ENCODE peak calls at places on chromosomes 1 and 21, in nine cellular contexts. W is CD8-positive, alpha-beta T cell; P is GM06990; D is fibroblast of lung; C is upper lobe of right lung; T is lower lobe of right lung; S is brain microvascular endothelial cell; V is H7; J is GM23338. R is an unnamed sample. For H3K36me3, the result is how much of the 10 kb centered on the place peaks cover.

GRCh38 chr1:226646870-226647449 is 92.1 kb downstream of the ITPKB start:
- DNase-seq in W (no peak), P (no peak), D (no peak), C (no peak), T (peak), S (no peak), V (no peak), J (no peak), R (no peak)

GRCh38 chr1:227779021-227779441 is 36.4 kb upstream of the PRSS38 start:
- DNase-seq in W (no peak), P (no peak), D (no peak), C (peak), T (no peak), S (no peak), V (peak), J (no peak), R (no peak)

GRCh38 chr1:203512830-203513578 is 19.1 kb downstream of the OPTC start:
- DNase-seq in W (no peak), P (no peak), D (peak), C (no peak), T (no peak), S (peak), V (no peak), J (no peak), R (peak)

GRCh38 chr1:40777224-40777970 is 6.2 kb upstream of the KCNQ4 start:
- DNase-seq in W (no peak), P (no peak), D (no peak), C (peak), T (no peak), S (no peak), V (no peak), J (no peak), R (no peak)

GRCh38 chr1:64890699-64891439 is 75.5 kb downstream of the JAK1 start:
- DNase-seq in W (no peak), P (no peak), D (no peak), C (no peak), T (no peak), S (no peak), V (no peak), J (no peak), R (no peak)

GRCh38 chr1:182698977-182699672 is 14.7 kb upstream of the RGS8 start:
- DNase-seq in W (no peak), P (no peak), D (no peak), C (no peak), T (no peak), S (no peak), V (no peak), J (no peak), R (no peak)

GRCh38 chr1:44047131-44047530 is 15.9 kb upstream of the SLC6A9 start:
- DNase-seq in W (no peak), P (no peak), D (peak), C (no peak), T (no peak), S (no peak), V (no peak), J (no peak), R (no peak)

GRCh38 chr1:31799895-31800676 is 15.7 kb downstream of the SPOCD1 start:
- DNase-seq in W (no peak), P (no peak), D (no peak), C (no peak), T (peak), S (no peak), V (peak), J (no peak), R (no peak)

GRCh38 chr1:151680812-151681211 is 35.8 kb downstream of the CELF3 start:
- DNase-seq in W (no peak), P (no peak), D (peak), C (no peak), T (no peak), S (peak), V (no peak), J (no peak), R (peak)

GRCh38 chr1:198212126-198212525 is 55.3 kb downstream of the NEK7 start:
- DNase-seq in W (no peak), P (no peak), D (no peak), C (no peak), T (no peak), S (no peak), V (no peak), J (no peak), R (no peak)

GRCh38 chr1:43000271-43000670 is 41.6 kb upstream of the SLC2A1 start:
- DNase-seq in W (no peak), P (no peak), D (no peak), C (no peak), T (no peak), S (no peak), V (no peak), J (no peak), R (no peak)

GRCh38 chr1:231203259-231204057 is 37.6 kb upstream of the GNPAT start:
- DNase-seq in W (no peak), P (no peak), D (no peak), C (no peak), T (no peak), S (no peak), V (peak), J (no peak), R (no peak)

GRCh38 chr1:67110352-67110751 is 24.4 kb downstream of the C1orf141 start:
- DNase-seq in W (no peak), P (peak), D (no peak), C (no peak), T (no peak), S (no peak), V (no peak), J (no peak), R (no peak)

GRCh38 chr1:217535601-217536377 is 95.1 kb downstream of the GPATCH2 start:
- DNase-seq in W (no peak), P (no peak), D (no peak), C (no peak), T (no peak), S (no peak), V (no peak), J (no peak), R (no peak)

GRCh38 chr1:29324771-29325351 is 88.5 kb downstream of the PTPRU start:
- DNase-seq in W (no peak), P (no peak), D (no peak), C (peak), T (no peak), S (no peak), V (peak), J (peak), R (no peak)

GRCh38 chr1:53049574-53049967 is 12.4 kb upstream of the PODN start:
- DNase-seq in W (no peak), P (no peak), D (peak), C (no peak), T (no peak), S (no peak), V (no peak), J (no peak), R (no peak)

GRCh38 chr1:29391362-29391880 is 155.1 kb downstream of the PTPRU start:
- DNase-seq in W (no peak), P (no peak), D (no peak), C (no peak), T (no peak), S (no peak), V (no peak), J (no peak), R (no peak)

GRCh38 chr1:165490175-165490574 is 45.2 kb upstream of the RXRG start:
- DNase-seq in W (no peak), P (no peak), D (no peak), C (no peak), T (no peak), S (no peak), V (no peak), J (no peak), R (no peak)

GRCh38 chr21:16811011-16811410 is 701.8 kb upstream of the CXADR start:
- DNase-seq in W (no peak), P (no peak), D (no peak), C (no peak), T (no peak), S (no peak), V (no peak), J (no peak), R (no peak)

GRCh38 chr1:46134660-46135331 is 2.4 kb upstream of the PIK3R3 start:
- DNase-seq in W (no peak), P (peak), D (peak), C (no peak), T (no peak), S (peak), V (no peak), J (no peak), R (no peak)

GRCh38 chr1:228087771-228088251 is 5.3 kb downstream of the ARF1 start:
- DNase-seq in W (no peak), P (no peak), D (peak), C (peak), T (peak), S (peak), V (no peak), J (no peak), R (peak)

GRCh38 chr1:229089586-229090208 is 181.2 kb upstream of the RAB4A start:
- DNase-seq in W (no peak), P (no peak), D (no peak), C (no peak), T (no peak), S (no peak), V (no peak), J (no peak), R (no peak)

GRCh38 chr1:14739433-14739832 is 140.9 kb downstream of the KAZN start:
- DNase-seq in W (no peak), P (peak), D (no peak), C (no peak), T (no peak), S (no peak), V (no peak), J (no peak), R (no peak)

GRCh38 chr1:21335750-21336168 is 45.5 kb upstream of the ECE1 start:
- DNase-seq in W (no peak), P (no peak), D (no peak), C (no peak), T (no peak), S (no peak), V (no peak), J (no peak), R (no peak)

GRCh38 chr1:33424205-33424604 is 6.7 kb downstream of the PHC2 start:
- DNase-seq in W (no peak), P (no peak), D (peak), C (no peak), T (no peak), S (peak), V (peak), J (peak), R (no peak)

GRCh38 chr1:94100785-94101612 is 19.9 kb downstream of the ABCA4 start:
- DNase-seq in W (no peak), P (no peak), D (peak), C (no peak), T (no peak), S (no peak), V (no peak), J (no peak), R (no peak)

GRCh38 chr1:151837197-151837596 is 2.4 kb downstream of the C2CD4D start:
- DNase-seq in W (peak), P (no peak), D (no peak), C (no peak), T (no peak), S (no peak), V (no peak), J (no peak), R (no peak)

GRCh38 chr1:155039308-155039669 is 5.7 kb downstream of the DCST1 start:
- DNase-seq in W (no peak), P (no peak), D (no peak), C (no peak), T (no peak), S (no peak), V (no peak), J (no peak), R (no peak)

GRCh38 chr1:190179817-190180216 is 297.8 kb downstream of the BRINP3 start:
- DNase-seq in W (no peak), P (no peak), D (peak), C (no peak), T (no peak), S (no peak), V (no peak), J (no peak), R (no peak)

GRCh38 chr1:1099506-1100183 is 16.2 kb downstream of the C1orf159 start:
- DNase-seq in W (no peak), P (no peak), D (no peak), C (no peak), T (no peak), S (no peak), V (no peak), J (no peak), R (no peak)

GRCh38 chr1:223525957-223526356 is 132.7 kb downstream of the CCDC185 start:
- DNase-seq in W (no peak), P (no peak), D (no peak), C (no peak), T (no peak), S (no peak), V (no peak), J (no peak), R (no peak)

GRCh38 chr1:169486281-169486904 is 649 bp upstream of the SLC19A2 start:
- DNase-seq in W (no peak), P (no peak), D (peak), C (no peak), T (no peak), S (peak), V (peak), J (no peak), R (peak)

GRCh38 chr1:43067856-43068751 is 104.0 kb downstream of the EBNA1BP2 start:
- DNase-seq in W (peak), P (no peak), D (peak), C (no peak), T (no peak), S (no peak), V (peak), J (peak), R (no peak)

GRCh38 chr1:203309115-203309429 is 3.8 kb downstream of the BTG2 start:
- DNase-seq in W (peak), P (no peak), D (no peak), C (no peak), T (no peak), S (no peak), V (no peak), J (no peak), R (no peak)

GRCh38 chr21:15063821-15064575 is 802 bp downstream of the NRIP1 start:
- DNase-seq in W (peak), P (peak), D (peak), C (peak), T (peak), S (peak), V (peak), J (peak), R (peak)

GRCh38 chr1:77672374-77672773 is 10.1 kb downstream of the ZZZ3 start:
- DNase-seq in W (no peak), P (no peak), D (no peak), C (no peak), T (no peak), S (no peak), V (no peak), J (no peak), R (no peak)

GRCh38 chr1:77671836-77672235 is 10.6 kb downstream of the ZZZ3 start:
- DNase-seq in W (no peak), P (no peak), D (peak), C (no peak), T (no peak), S (peak), V (no peak), J (no peak), R (no peak)

GRCh38 chr1:77670330-77670729 is 12.1 kb downstream of the ZZZ3 start:
- DNase-seq in W (no peak), P (no peak), D (no peak), C (no peak), T (no peak), S (no peak), V (no peak), J (no peak), R (no peak)

GRCh38 chr1:77673716-77674355 is 8.6 kb downstream of the ZZZ3 start:
- DNase-seq in W (no peak), P (no peak), D (peak), C (no peak), T (no peak), S (no peak), V (no peak), J (no peak), R (no peak)

DNA sequence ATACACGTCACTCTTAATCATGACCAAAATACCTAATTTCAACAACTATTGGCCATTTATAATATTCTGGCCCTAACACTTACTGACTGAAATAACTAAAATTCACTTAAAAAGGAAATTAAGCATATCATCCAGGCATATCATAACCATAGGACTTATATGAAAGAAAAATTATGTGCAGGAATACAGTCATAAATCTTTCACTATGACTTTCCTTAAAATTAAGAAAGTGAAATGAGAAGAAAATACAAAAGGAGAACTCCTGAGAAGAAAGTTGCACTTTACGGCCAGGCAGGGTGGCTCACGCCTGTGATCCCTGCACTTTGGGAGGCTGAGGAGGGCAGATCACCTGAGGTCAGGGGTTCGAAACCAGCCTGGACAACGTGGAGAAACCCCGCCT is 9.4 kb downstream of the ZZZ3 start:
- DNase-seq in W (no peak), P (no peak), D (no peak), C (no peak), T (no peak), S (no peak), V (no peak), J (no peak), R (no peak)
- H3K4me3 ChIP-seq in W (no peak), P (no peak), D (no peak), C (no peak), T (no peak), S (no peak), V (no peak), J (no peak), R (no peak)

DNA sequence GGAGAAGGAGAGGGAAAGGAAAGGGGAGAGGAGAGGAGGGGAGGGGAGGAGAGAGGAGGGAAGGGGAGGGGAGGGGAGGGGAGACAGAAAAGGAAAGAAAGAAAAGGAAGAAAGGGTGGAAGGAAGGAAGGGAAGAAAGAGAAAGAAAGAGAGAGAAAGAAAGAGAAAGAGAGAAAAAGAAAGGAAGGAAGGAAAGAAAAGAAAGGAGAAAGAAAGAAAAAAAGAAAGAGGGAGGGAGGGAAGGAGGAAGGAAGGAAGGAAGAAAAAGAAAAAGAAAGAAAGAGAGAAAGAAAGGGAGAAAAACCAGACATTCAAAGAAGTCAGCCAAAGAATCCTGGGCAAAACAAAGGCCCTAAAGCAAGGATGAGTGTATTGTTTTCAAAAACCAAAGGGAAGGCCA is 125.7 kb upstream of the SPATA6 start:
- DNase-seq in W (no peak), P (no peak), D (no peak), C (no peak), T (no peak), S (no peak), V (no peak), J (no peak), R (no peak)
- H3K36me3 ChIP-seq in W (under half), P (under half), D (under half), C (under half), T (under half), S (under half), V (under half), J (under half), R (under half)

GRCh38 chr21:46136739-46137349 is 18.5 kb downstream of the FTCD start:
- DNase-seq in W (no peak), P (no peak), D (no peak), C (no peak), T (no peak), S (no peak), V (no peak), J (no peak), R (no peak)

GRCh38 chr21:46131721-46132651 is 23.4 kb downstream of the FTCD start:
- DNase-seq in W (no peak), P (no peak), D (no peak), C (no peak), T (peak), S (no peak), V (no peak), J (no peak), R (no peak)

GRCh38 chr21:46137908-46138307 is 17.5 kb downstream of the FTCD start:
- DNase-seq in W (no peak), P (no peak), D (no peak), C (no peak), T (no peak), S (no peak), V (no peak), J (no peak), R (no peak)

GRCh38 chr21:46138383-46138970 is 16.9 kb downstream of the FTCD start:
- DNase-seq in W (no peak), P (no peak), D (no peak), C (no peak), T (no peak), S (no peak), V (no peak), J (no peak), R (no peak)

DNA sequence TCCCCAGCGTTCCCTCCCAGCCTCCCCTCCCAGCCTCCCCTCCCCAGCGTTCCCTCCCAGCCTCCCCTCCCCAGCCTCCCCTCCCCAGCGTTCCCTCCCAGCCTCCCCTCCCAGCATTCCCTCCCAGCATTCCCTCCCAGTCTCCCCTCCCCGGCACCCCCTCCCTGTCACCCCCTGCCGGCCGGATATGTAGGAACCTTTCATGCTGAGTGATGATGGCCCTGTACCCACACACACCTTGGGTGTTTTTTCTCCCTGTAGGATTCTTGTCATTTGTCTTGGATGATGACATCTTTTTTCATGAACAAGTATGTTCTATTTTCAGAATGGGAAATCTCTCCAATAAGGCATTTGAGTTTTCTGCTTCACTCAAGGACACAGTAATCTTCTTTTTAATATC is 19.6 kb downstream of the FTCD start:
- DNase-seq in W (no peak), P (no peak), D (no peak), C (no peak), T (no peak), S (no peak), V (no peak), J (no peak), R (no peak)
- H3K4me3 ChIP-seq in W (no peak), P (no peak), D (no peak), C (no peak), T (no peak), S (no peak), V (no peak), J (no peak), R (no peak)

DNA sequence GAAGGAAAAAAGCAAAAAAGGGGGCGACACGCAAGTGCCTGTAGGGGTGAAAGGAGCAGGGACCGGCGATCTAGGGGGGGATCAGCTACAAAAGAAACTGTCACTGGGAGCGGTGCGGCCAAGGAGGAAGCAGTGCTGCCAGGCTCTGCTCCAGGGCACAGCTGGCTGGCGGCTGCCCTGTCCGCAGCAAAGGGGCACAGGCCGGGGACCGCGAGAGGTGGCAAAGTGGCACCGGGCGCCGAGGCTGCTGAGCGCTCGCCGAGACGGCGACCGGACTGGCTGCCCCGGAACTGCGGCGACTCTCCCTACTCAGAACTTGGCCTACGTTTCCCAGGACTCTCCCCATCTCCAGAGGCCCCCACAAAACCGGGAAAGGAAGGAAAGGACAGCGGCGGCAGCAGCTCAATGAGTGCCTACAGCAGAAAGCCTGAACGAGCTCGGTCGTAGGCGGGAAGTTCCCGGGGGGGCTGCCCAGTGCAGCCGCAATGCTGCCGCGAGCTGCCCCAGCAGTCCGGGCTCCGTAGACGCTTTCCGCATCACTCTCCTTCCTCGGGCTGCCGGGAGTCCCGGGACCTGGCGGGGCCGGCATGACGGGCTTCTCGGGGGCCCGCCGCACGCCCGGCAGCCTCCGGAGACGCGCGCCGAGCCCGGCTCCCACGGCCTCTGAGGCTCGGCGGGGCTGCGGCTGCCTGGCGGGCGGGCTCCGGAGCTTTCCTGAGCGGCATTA is 998 bp upstream of the CDKN2C start:
- DNase-seq in W (peak), P (peak), D (peak), C (peak), T (peak), S (peak), V (peak), J (peak), R (peak)
- H3K36me3 ChIP-seq in W (under half), P (under half), D (under half), C (under half), T (under half), S (under half), V (under half), J (under half), R (under half)

GRCh38 chr1:153568367-153569099 is 2.9 kb upstream of the S100A2 start:
- DNase-seq in W (peak), P (peak), D (peak), C (peak), T (peak), S (peak), V (peak), J (peak), R (peak)
- H3K4me3 ChIP-seq in W (no peak), P (no peak), D (no peak), C (peak), T (peak), S (peak), V (peak), J (peak), R (no peak)